ENCODE peak calls at places on chromosome 14, in five cellular contexts. I, B, F, X and E are unnamed samples. For H3K79me2, the result is how much of the 10 kb centered on the place peaks cover.

GRCh38 chr14:104426771-104427125 is 152.8 kb upstream of the C14orf180 start:
- DNase-seq in I (peak), B (no peak), F (no peak), X (no peak), E (no peak)

GRCh38 chr14:38786921-38787320 is 316.1 kb downstream of the SEC23A start:
- DNase-seq in I (no peak), B (no peak), F (no peak), X (peak), E (no peak)

GRCh38 chr14:62692490-62693106 is 352.7 kb downstream of the KCNH5 start:
- DNase-seq in I (no peak), B (no peak), F (peak), X (peak), E (peak)

GRCh38 chr14:45686771-45687170 is 433.8 kb upstream of the MIS18BP1 start:
- DNase-seq in I (no peak), B (no peak), F (peak), X (no peak), E (no peak)

GRCh38 chr14:100330396-100330931 is 7.3 kb downstream of the SLC25A47 start:
- DNase-seq in I (no peak), B (no peak), F (no peak), X (no peak), E (no peak)

GRCh38 chr14:85856430-85856829 is 326.5 kb downstream of the FLRT2 start:
- DNase-seq in I (no peak), B (peak), F (peak), X (no peak), E (no peak)

GRCh38 chr14:69132513-69133181 is 20.3 kb downstream of the DCAF5 start:
- DNase-seq in I (no peak), B (no peak), F (no peak), X (peak), E (no peak)

GRCh38 chr14:75793806-75794205 is 132.8 kb downstream of the TTLL5 start:
- DNase-seq in I (no peak), B (no peak), F (peak), X (no peak), E (no peak)

GRCh38 chr14:97747282-97747681 is 950.1 kb downstream of the VRK1 start:
- DNase-seq in I (no peak), B (no peak), F (no peak), X (no peak), E (no peak)

GRCh38 chr14:72679106-72679505 is 214.8 kb downstream of the DPF3 start:
- DNase-seq in I (no peak), B (no peak), F (peak), X (peak), E (no peak)

GRCh38 chr14:96274122-96274910 is 18.3 kb downstream of the BDKRB1 start:
- DNase-seq in I (no peak), B (no peak), F (peak), X (peak), E (no peak)

GRCh38 chr14:74251546-74252030 is 12.3 kb downstream of the VSX2 start:
- DNase-seq in I (peak), B (peak), F (peak), X (peak), E (peak)

GRCh38 chr14:99615497-99616245 is 11.7 kb upstream of the CCDC85C start:
- DNase-seq in I (no peak), B (no peak), F (peak), X (no peak), E (no peak)

GRCh38 chr14:23537351-23538048 is 14.1 kb downstream of the ZFHX2 start:
- DNase-seq in I (peak), B (peak), F (no peak), X (no peak), E (no peak)

GRCh38 chr14:53534841-53535240 is 381.7 kb upstream of the DDHD1 start:
- DNase-seq in I (no peak), B (no peak), F (no peak), X (peak), E (peak)

GRCh38 chr14:54173782-54174181 is 217.2 kb upstream of the BMP4 start:
- DNase-seq in I (no peak), B (no peak), F (peak), X (peak), E (no peak)

GRCh38 chr14:60250318-60251035 is 1.5 kb downstream of the PPM1A start:
- DNase-seq in I (no peak), B (peak), F (peak), X (peak), E (peak)

GRCh38 chr14:63564318-63564717 is 21.1 kb upstream of the PPP2R5E start:
- DNase-seq in I (no peak), B (no peak), F (peak), X (peak), E (no peak)

GRCh38 chr14:42947991-42948390 is 1341.3 kb downstream of the LRFN5 start:
- DNase-seq in I (no peak), B (no peak), F (peak), X (no peak), E (no peak)

GRCh38 chr14:101237241-101237616 is 324.1 kb upstream of the DIO3 start:
- DNase-seq in I (no peak), B (no peak), F (no peak), X (no peak), E (no peak)

GRCh38 chr14:100810861-100811461 is 15.0 kb upstream of the MEG3 start:
- DNase-seq in I (no peak), B (peak), F (no peak), X (peak), E (no peak)

GRCh38 chr14:31122098-31122611 is 85.4 kb downstream of the HECTD1 start:
- DNase-seq in I (no peak), B (no peak), F (peak), X (peak), E (peak)

GRCh38 chr14:67426983-67427601 is 15.1 kb upstream of the PLEK2 start:
- DNase-seq in I (peak), B (peak), F (peak), X (peak), E (peak)

GRCh38 chr14:21796912-21797311 is 123.3 kb upstream of the OR4E1 start:
- DNase-seq in I (peak), B (peak), F (no peak), X (no peak), E (peak)

GRCh38 chr14:77339407-77339806 is 18.6 kb downstream of the GSTZ1 start:
- DNase-seq in I (no peak), B (no peak), F (peak), X (no peak), E (peak)

GRCh38 chr14:22838631-22839041 is 2.3 kb downstream of the MMP14 start:
- DNase-seq in I (no peak), B (peak), F (peak), X (peak), E (peak)

GRCh38 chr14:78567343-78567742 is 397.2 kb downstream of the NRXN3 start:
- DNase-seq in I (no peak), B (no peak), F (no peak), X (peak), E (no peak)

GRCh38 chr14:55336161-55336560 is 64.9 kb downstream of the FBXO34 start:
- DNase-seq in I (no peak), B (no peak), F (no peak), X (no peak), E (peak)
- H3K79me2 ChIP-seq in I (under half), B (under half), F (under half), X (half or more), E (half or more)

GRCh38 chr14:70357557-70357956 is 1.9 kb downstream of the COX16 start:
- DNase-seq in I (no peak), B (no peak), F (no peak), X (no peak), E (no peak)

GRCh38 chr14:70358631-70359030 is 852 bp downstream of the COX16 start:
- DNase-seq in I (no peak), B (no peak), F (peak), X (peak), E (peak)

GRCh38 chr14:70350078-70350477 is 9.4 kb downstream of the COX16 start:
- DNase-seq in I (peak), B (peak), F (no peak), X (no peak), E (no peak)

GRCh38 chr14:70357985-70358384 is 1.5 kb downstream of the COX16 start:
- DNase-seq in I (no peak), B (no peak), F (no peak), X (no peak), E (no peak)

GRCh38 chr14:70354204-70354603 is 5.3 kb downstream of the COX16 start:
- DNase-seq in I (no peak), B (no peak), F (no peak), X (no peak), E (no peak)
- H3K79me2 ChIP-seq in I (under half), B (under half), F (half or more), X (half or more), E (half or more)

GRCh38 chr14:35124127-35124526 is 1.8 kb downstream of the PRORP start:
- DNase-seq in I (no peak), B (no peak), F (no peak), X (no peak), E (no peak)
- H3K79me2 ChIP-seq in I (under half), B (under half), F (under half), X (half or more), E (half or more)

DNA sequence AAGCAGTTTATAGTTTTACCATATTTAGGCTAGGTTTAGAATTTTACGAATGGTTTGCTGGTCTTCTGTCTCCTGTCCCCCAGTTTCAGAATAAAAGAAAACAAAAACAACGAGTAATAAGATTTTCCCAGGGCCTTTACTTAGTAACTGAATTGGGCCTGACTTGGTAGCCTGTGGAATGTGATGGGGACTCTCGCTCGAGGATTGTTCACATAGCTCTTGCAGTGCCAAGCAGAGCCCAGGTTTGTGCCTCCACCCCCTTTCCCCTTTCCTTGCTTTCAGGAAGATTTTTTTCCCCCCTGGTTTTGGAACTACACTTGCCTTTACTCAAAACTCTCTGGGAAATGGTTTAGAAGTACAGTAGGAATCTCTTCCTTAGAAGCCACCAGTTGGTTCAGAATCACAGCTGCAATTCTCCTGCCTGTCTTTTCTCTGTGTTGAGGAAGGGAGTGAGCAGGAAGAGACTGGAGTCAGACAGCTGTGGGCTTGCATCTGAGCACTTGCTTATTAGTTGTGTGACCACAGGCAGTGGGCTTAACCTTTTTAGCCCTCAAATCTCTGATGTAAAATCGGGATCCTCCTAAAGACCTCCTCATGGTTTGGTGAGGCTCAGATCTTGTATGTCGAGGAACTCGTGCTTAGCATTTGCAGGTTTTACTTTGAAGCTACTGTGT is 501.2 kb downstream of the PCNX1 start:
- DNase-seq in I (no peak), B (peak), F (no peak), X (no peak), E (no peak)
- H3K79me2 ChIP-seq in I (under half), B (under half), F (under half), X (half or more), E (half or more)

GRCh38 chr14:103055693-103056092 is 1.7 kb downstream of the CDC42BPB start:
- DNase-seq in I (no peak), B (no peak), F (no peak), X (no peak), E (no peak)

GRCh38 chr14:103057028-103057371 is 349 bp downstream of the CDC42BPB start:
- DNase-seq in I (no peak), B (peak), F (peak), X (no peak), E (no peak)

GRCh38 chr14:103056322-103057027 is 874 bp downstream of the CDC42BPB start:
- DNase-seq in I (peak), B (peak), F (peak), X (peak), E (peak)

GRCh38 chr14:103050935-103051334 is 6.4 kb downstream of the CDC42BPB start:
- DNase-seq in I (no peak), B (no peak), F (no peak), X (no peak), E (no peak)

GRCh38 chr14:103052407-103052806 is 4.9 kb downstream of the CDC42BPB start:
- DNase-seq in I (no peak), B (no peak), F (no peak), X (no peak), E (no peak)
- H3K79me2 ChIP-seq in I (under half), B (half or more), F (half or more), X (half or more), E (half or more)

DNA sequence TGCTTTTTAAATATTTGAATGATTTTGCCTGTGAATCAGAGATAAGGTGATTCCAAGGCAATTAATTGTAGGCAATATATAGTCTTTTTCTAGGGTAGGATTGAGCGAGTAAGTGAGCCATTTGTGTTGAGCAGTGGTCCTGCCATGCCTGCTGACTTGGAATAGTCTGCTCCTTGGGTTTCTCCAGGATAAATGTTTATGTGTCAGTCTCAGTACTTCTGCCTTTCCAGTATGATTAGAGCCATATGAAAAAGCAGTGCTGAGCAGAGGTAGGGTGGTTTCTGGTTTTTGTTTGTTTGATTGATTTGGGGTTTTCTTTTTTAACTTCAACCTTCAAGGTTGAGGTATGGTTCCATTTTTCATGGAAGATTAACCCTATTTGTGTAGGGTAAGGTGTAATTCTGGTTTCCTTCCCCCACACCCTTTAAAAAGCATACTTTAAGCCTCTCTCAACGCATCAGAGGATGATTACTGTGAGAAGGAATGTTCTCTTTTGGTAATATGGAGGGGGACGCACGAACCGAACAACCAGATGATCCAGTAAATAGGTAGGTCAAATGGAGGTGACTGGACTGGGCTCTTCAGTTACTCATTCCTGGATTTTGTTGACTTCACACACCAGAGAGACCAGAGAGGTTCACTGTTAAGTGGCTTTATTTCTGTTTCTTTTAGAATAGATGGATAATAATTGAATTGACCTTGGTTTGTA is 22.7 kb downstream of the FRMD6 start:
- DNase-seq in I (no peak), B (no peak), F (no peak), X (peak), E (peak)
- H3K79me2 ChIP-seq in I (under half), B (under half), F (half or more), X (half or more), E (half or more)